ENCODE peak calls at places on chromosomes 3 and 15, in six cellular contexts. W is GM23248, U is mammary epithelial cell, E is neuronal stem cell, Q is IMR-90, L is fibroblast of lung. N is an unnamed sample.

GRCh38 chr3:106745344-106746168 is 631.7 kb upstream of the CCDC54 start:
- DNase-seq in W (no peak), U (no peak), E (no peak), Q (peak; percentile 76), L (no peak), N (no peak)

GRCh38 chr3:161409069-161409468 is 37.8 kb upstream of the SPTSSB start:
- DNase-seq in W (peak; percentile 70), U (peak; percentile 57), E (peak; percentile 32), Q (peak; percentile 23), L (peak; percentile 62), N (no peak)

GRCh38 chr15:45454825-45455224 is 67.7 kb downstream of the SLC30A4 start:
- DNase-seq in W (peak; percentile 97), U (peak; percentile 94), E (no peak), Q (peak; percentile 98), L (peak; percentile 96), N (peak; percentile 75)

GRCh38 chr3:63400259-63400860 is 122.3 kb downstream of the SYNPR start:
- DNase-seq in W (peak; percentile 9), U (peak; percentile 20), E (no peak), Q (no peak), L (peak; percentile 9), N (no peak)

GRCh38 chr15:57665939-57666338 is 40.6 kb upstream of the POLR2M start:
- DNase-seq in W (peak; percentile 29), U (no peak), E (no peak), Q (no peak), L (no peak), N (no peak)

GRCh38 chr3:99965077-99965476 is 147.4 kb downstream of the CMSS1 start:
- DNase-seq in W (peak; percentile 77), U (peak; percentile 69), E (no peak), Q (peak; percentile 74), L (peak; percentile 16), N (no peak)

GRCh38 chr15:89812126-89812846 is 2.4 kb downstream of the ANPEP start:
- DNase-seq in W (peak; percentile 88), U (no peak), E (no peak), Q (no peak), L (peak; percentile 80), N (no peak)

GRCh38 chr3:116288480-116288879 is 156.8 kb downstream of the LSAMP start:
- DNase-seq in W (no peak), U (no peak), E (no peak), Q (peak; percentile 53), L (peak; percentile 61), N (no peak)

GRCh38 chr15:101466188-101466587 is 23.3 kb downstream of the PCSK6 start:
- DNase-seq in W (no peak), U (no peak), E (no peak), Q (no peak), L (no peak), N (no peak)

GRCh38 chr3:71684752-71685151 is 40.5 kb downstream of the EIF4E3 start:
- DNase-seq in W (peak; percentile 93), U (peak; percentile 83), E (no peak), Q (peak; percentile 86), L (peak; percentile 88), N (no peak)

GRCh38 chr3:130607553-130608154 is 90.7 kb downstream of the COL6A6 start:
- DNase-seq in W (no peak), U (no peak), E (no peak), Q (no peak), L (no peak), N (no peak)

GRCh38 chr15:42157981-42158765 is 1.7 kb upstream of the PLA2G4F start:
- DNase-seq in W (peak; percentile 88), U (peak; percentile 54), E (no peak), Q (peak; percentile 80), L (peak; percentile 80), N (no peak)

GRCh38 chr15:46709461-46709860 is 1007.8 kb upstream of the SEMA6D start:
- DNase-seq in W (no peak), U (no peak), E (no peak), Q (no peak), L (no peak), N (no peak)

GRCh38 chr3:126259411-126260391 is 79.3 kb upstream of the ALDH1L1 start:
- DNase-seq in W (peak; percentile 60), U (no peak), E (no peak), Q (peak; percentile 10), L (peak; percentile 41), N (no peak)

GRCh38 chr3:177589921-177590336 is 392.6 kb upstream of the TBL1XR1 start:
- DNase-seq in W (peak; percentile 91), U (peak; percentile 99), E (peak; percentile 45), Q (peak; percentile 93), L (peak; percentile 88), N (peak; percentile 75)

GRCh38 chr3:125123455-125123854 is 67.7 kb upstream of the HEG1 start:
- DNase-seq in W (peak; percentile 65), U (no peak), E (no peak), Q (no peak), L (no peak), N (no peak)

GRCh38 chr15:69974321-69974720 is 123.4 kb downstream of the TLE3 start:
- DNase-seq in W (no peak), U (no peak), E (no peak), Q (no peak), L (no peak), N (no peak)

GRCh38 chr3:178295257-178295912 is 240.9 kb upstream of the KCNMB2 start:
- DNase-seq in W (peak; percentile 86), U (no peak), E (no peak), Q (peak; percentile 50), L (peak; percentile 93), N (no peak)

GRCh38 chr15:92634641-92635272 is 20.8 kb downstream of the FAM174B start:
- DNase-seq in W (no peak), U (no peak), E (no peak), Q (no peak), L (no peak), N (no peak)

GRCh38 chr3:43128458-43128857 is 22.6 kb upstream of the POMGNT2 start:
- DNase-seq in W (no peak), U (no peak), E (no peak), Q (no peak), L (peak; percentile 54), N (no peak)

GRCh38 chr15:68352401-68353062 is 75.0 kb downstream of the FEM1B start:
- DNase-seq in W (peak; percentile 100), U (peak; percentile 91), E (no peak), Q (peak; percentile 98), L (peak; percentile 88), N (peak; percentile 56)

GRCh38 chr3:129399895-129400357 is 28.5 kb downstream of the EFCAB12 start:
- DNase-seq in W (no peak), U (peak; percentile 63), E (no peak), Q (no peak), L (no peak), N (no peak)

GRCh38 chr3:9837701-9838582 is 5.9 kb downstream of the RPUSD3 start:
- DNase-seq in W (no peak), U (no peak), E (no peak), Q (no peak), L (no peak), N (no peak)

GRCh38 chr15:68113273-68113672 is 59.2 kb downstream of the PIAS1 start:
- DNase-seq in W (peak; percentile 54), U (no peak), E (no peak), Q (peak; percentile 34), L (peak; percentile 51), N (no peak)

GRCh38 chr3:149815318-149815717 is 2.3 kb downstream of the RNF13 start:
- DNase-seq in W (no peak), U (no peak), E (no peak), Q (no peak), L (no peak), N (no peak)

GRCh38 chr3:36455406-36455805 is 75.1 kb downstream of the STAC start:
- DNase-seq in W (no peak), U (no peak), E (no peak), Q (no peak), L (no peak), N (no peak)

GRCh38 chr3:141498592-141499223 is 11.9 kb downstream of the RASA2 start:
- DNase-seq in W (no peak), U (no peak), E (no peak), Q (no peak), L (no peak), N (no peak)

GRCh38 chr3:191775451-191776233 is 314.7 kb downstream of the PYDC2 start:
- DNase-seq in W (peak; percentile 34), U (peak; percentile 83), E (no peak), Q (no peak), L (no peak), N (no peak)

GRCh38 chr15:38842991-38843610 is 278.5 kb upstream of the RASGRP1 start:
- DNase-seq in W (peak; percentile 34), U (no peak), E (no peak), Q (peak; percentile 28), L (peak; percentile 27), N (no peak)

GRCh38 chr3:27758083-27758482 is 36.0 kb upstream of the EOMES start:
- DNase-seq in W (peak; percentile 92), U (peak; percentile 95), E (no peak), Q (peak; percentile 71), L (peak; percentile 67), N (peak; percentile 73)

GRCh38 chr15:91268510-91268909 is 168.5 kb downstream of the SV2B start:
- DNase-seq in W (peak; percentile 15), U (no peak), E (no peak), Q (no peak), L (no peak), N (no peak)

GRCh38 chr3:195221876-195222617 is 48.9 kb downstream of the XXYLT1 start:
- DNase-seq in W (no peak), U (no peak), E (no peak), Q (no peak), L (no peak), N (no peak)

GRCh38 chr3:195110647-195111321 is 160.2 kb downstream of the XXYLT1 start:
- DNase-seq in W (no peak), U (no peak), E (no peak), Q (no peak), L (peak; percentile 17), N (no peak)

GRCh38 chr3:154105218-154105975 is 15.8 kb upstream of the ARHGEF26 start:
- DNase-seq in W (peak; percentile 61), U (no peak), E (no peak), Q (peak; percentile 3), L (no peak), N (no peak)

GRCh38 chr3:11818033-11818432 is 28.7 kb downstream of the TAMM41 start:
- DNase-seq in W (peak; percentile 21), U (peak; percentile 91), E (no peak), Q (peak; percentile 11), L (no peak), N (peak; percentile 70)

GRCh38 chr3:171541647-171542046 is 81.4 kb upstream of the TNIK start:
- DNase-seq in W (no peak), U (no peak), E (no peak), Q (no peak), L (no peak), N (no peak)
- H3K4me2 ChIP-seq in W (no peak overlapping the region), U (no peak overlapping the region), E (no peak overlapping the region), Q (no peak overlapping the region), L (no peak overlapping the region), N (no peak overlapping the region)

GRCh38 chr3:49012441-49013017 is 5.3 kb downstream of the WDR6 start:
- DNase-seq in W (no peak), U (no peak), E (no peak), Q (no peak), L (no peak), N (no peak)
- H3K36me3 ChIP-seq in W (peaks cover 11% of the 10 kb centered on the region), U (peaks cover 17% of the 10 kb centered on the region), E (peaks cover 57% of the 10 kb centered on the region), Q (peaks cover 53% of the 10 kb centered on the region), L (peaks cover 37% of the 10 kb centered on the region), N (peaks cover 15% of the 10 kb centered on the region)

GRCh38 chr15:59273266-59273665 is 66.6 kb downstream of the LDHAL6B start:
- DNase-seq in W (no peak), U (no peak), E (no peak), Q (no peak), L (no peak), N (no peak)
- H3K4me2 ChIP-seq in W (no peak overlapping the region), U (no peak overlapping the region), E (no peak overlapping the region), Q (no peak overlapping the region), L (no peak overlapping the region), N (no peak overlapping the region)

GRCh38 chr3:102736288-102736960 is 301.6 kb downstream of the ZPLD1 start:
- DNase-seq in W (peak; percentile 12), U (no peak), E (no peak), Q (no peak), L (no peak), N (no peak)
- H3K36me3 ChIP-seq in W (no peaks in the 10 kb centered on the region), U (no peaks in the 10 kb centered on the region), E (no peaks in the 10 kb centered on the region), Q (no peaks in the 10 kb centered on the region), L (no peaks in the 10 kb centered on the region), N (no peaks in the 10 kb centered on the region)